ENCODE peak calls at places on chromosomes 6 and 20, in five cellular contexts. H is substantia nigra, R is germinal center, O is GM23338, L is NCI-H524. J is an unnamed sample.
A peak's percentile ranks its signal among the peaks of the same experiment; 100 is the strongest.

GRCh38 chr6:36827261-36828079 is 11.8 kb downstream of the CPNE5 start:
- DNase-seq in L (no peak), O (no peak), R (no peak), H (peak; percentile 44), J (no peak)

GRCh38 chr6:132812255-132812732 is 2.1 kb upstream of the RPS12 start:
- DNase-seq in R (no peak), O (no peak), H (peak; percentile 7), L (no peak), J (no peak)

GRCh38 chr6:56868687-56869086 is 86.2 kb upstream of the BEND6 start:
- DNase-seq in R (no peak), H (no peak), L (no peak), O (no peak), J (no peak)

GRCh38 chr6:163872335-163872734 is 457.8 kb downstream of the QKI start:
- DNase-seq in O (no peak), L (no peak), R (no peak), H (no peak), J (no peak)

GRCh38 chr6:157861184-157861583 is 38.1 kb downstream of the SNX9 start:
- DNase-seq in O (no peak), L (no peak), H (no peak), R (no peak), J (no peak)

GRCh38 chr6:33914519-33915120 is 110.8 kb upstream of the MLN start:
- DNase-seq in H (no peak), O (no peak), L (no peak), R (peak; percentile 49), J (no peak)

GRCh38 chr20:32539063-32539816 is 45.9 kb downstream of the NOL4L start:
- DNase-seq in H (no peak), R (no peak), O (no peak), L (no peak), J (no peak)

GRCh38 chr6:5637714-5638113 is 369.0 kb downstream of the NRN1 start:
- DNase-seq in R (no peak), O (no peak), H (no peak), L (no peak), J (no peak)

GRCh38 chr6:89944826-89945407 is 50.6 kb downstream of the GJA10 start:
- DNase-seq in O (peak; percentile 55), L (no peak), R (no peak), H (no peak), J (no peak)

GRCh38 chr6:79167931-79168694 is 66.4 kb downstream of the HMGN3 start:
- DNase-seq in H (no peak), R (no peak), L (no peak), O (no peak), J (no peak)

GRCh38 chr6:116631379-116631990 is 15.2 kb downstream of the RSPH4A start:
- DNase-seq in O (peak; percentile 61), H (no peak), R (peak; percentile 8), L (no peak), J (no peak)

GRCh38 chr6:56440551-56440981 is 193.2 kb upstream of the COL21A1 start:
- DNase-seq in O (no peak), R (no peak), L (no peak), H (no peak), J (no peak)

GRCh38 chr6:8005136-8005535 is 59.1 kb downstream of the BLOC1S5 start:
- DNase-seq in O (no peak), H (no peak), L (no peak), R (no peak), J (no peak)

GRCh38 chr6:90434096-90434495 is 137.5 kb upstream of the BACH2 start:
- DNase-seq in O (no peak), H (no peak), L (no peak), R (no peak), J (no peak)

GRCh38 chr6:101597711-101598110 is 204.2 kb downstream of the GRIK2 start:
- DNase-seq in R (no peak), L (no peak), O (peak; percentile 25), H (no peak), J (no peak)

GRCh38 chr6:140879861-140880260 is 1252.9 kb upstream of the GJE1 start:
- DNase-seq in R (no peak), O (no peak), L (no peak), H (no peak), J (no peak)